ENCODE peak calls at places on chromosome 6, in seven cellular contexts. One of them, this sample, is unnamed. For H3K36me3, the result is how much of the 10 kb centered on the place peaks cover.

GRCh38 chr6:111481836-111482235 is 1.2 kb downstream of the REV3L start:
- DNase-seq in tibial nerve: no peak
- DNase-seq in IMR-90: peak
- DNase-seq in spleen: no peak
- DNase-seq in adrenal gland: no peak
- DNase-seq in stomach: no peak
- DNase-seq in breast epithelium: no peak
- DNase-seq in this sample: no peak

GRCh38 chr6:17724341-17724740 is 17.6 kb upstream of the NUP153 start:
- DNase-seq in tibial nerve: no peak
- DNase-seq in IMR-90: peak
- DNase-seq in spleen: no peak
- DNase-seq in adrenal gland: no peak
- DNase-seq in stomach: no peak
- DNase-seq in breast epithelium: no peak
- DNase-seq in this sample: no peak

GRCh38 chr6:38501931-38502330 is 137.8 kb downstream of the BTBD9 start:
- DNase-seq in tibial nerve: no peak
- DNase-seq in IMR-90: no peak
- DNase-seq in spleen: no peak
- DNase-seq in adrenal gland: no peak
- DNase-seq in stomach: no peak
- DNase-seq in breast epithelium: no peak
- DNase-seq in this sample: no peak

GRCh38 chr6:7051780-7052440 is 55.9 kb upstream of the RREB1 start:
- DNase-seq in tibial nerve: no peak
- DNase-seq in IMR-90: no peak
- DNase-seq in spleen: peak
- DNase-seq in adrenal gland: peak
- DNase-seq in stomach: peak
- DNase-seq in breast epithelium: peak
- DNase-seq in this sample: peak

GRCh38 chr6:71299541-71300470 is 11.2 kb downstream of the OGFRL1 start:
- DNase-seq in tibial nerve: no peak
- DNase-seq in IMR-90: peak
- DNase-seq in spleen: no peak
- DNase-seq in adrenal gland: no peak
- DNase-seq in stomach: no peak
- DNase-seq in breast epithelium: no peak
- DNase-seq in this sample: no peak

GRCh38 chr6:105591053-105591452 is 188.2 kb upstream of the PREP start:
- DNase-seq in tibial nerve: no peak
- DNase-seq in IMR-90: peak
- DNase-seq in spleen: no peak
- DNase-seq in adrenal gland: no peak
- DNase-seq in stomach: no peak
- DNase-seq in breast epithelium: no peak
- DNase-seq in this sample: no peak

GRCh38 chr6:98260382-98260781 is 574.0 kb upstream of the POU3F2 start:
- DNase-seq in tibial nerve: no peak
- DNase-seq in IMR-90: no peak
- DNase-seq in spleen: no peak
- DNase-seq in adrenal gland: no peak
- DNase-seq in stomach: no peak
- DNase-seq in breast epithelium: no peak
- DNase-seq in this sample: no peak

GRCh38 chr6:128053109-128053508 is 152.3 kb upstream of the THEMIS start:
- DNase-seq in tibial nerve: no peak
- DNase-seq in IMR-90: no peak
- DNase-seq in spleen: no peak
- DNase-seq in adrenal gland: no peak
- DNase-seq in stomach: no peak
- DNase-seq in breast epithelium: no peak
- DNase-seq in this sample: no peak

GRCh38 chr6:118680452-118681095 is 29.2 kb upstream of the CEP85L start:
- DNase-seq in tibial nerve: no peak
- DNase-seq in IMR-90: no peak
- DNase-seq in spleen: no peak
- DNase-seq in adrenal gland: peak
- DNase-seq in stomach: no peak
- DNase-seq in breast epithelium: no peak
- DNase-seq in this sample: no peak

GRCh38 chr6:37477186-37477585 is 22.5 kb downstream of the CCDC167 start:
- DNase-seq in tibial nerve: no peak
- DNase-seq in IMR-90: no peak
- DNase-seq in spleen: no peak
- DNase-seq in adrenal gland: no peak
- DNase-seq in stomach: no peak
- DNase-seq in breast epithelium: no peak
- DNase-seq in this sample: no peak

GRCh38 chr6:90302320-90302719 is 5.7 kb upstream of the BACH2 start:
- DNase-seq in tibial nerve: no peak
- DNase-seq in IMR-90: no peak
- DNase-seq in spleen: no peak
- DNase-seq in adrenal gland: no peak
- DNase-seq in stomach: no peak
- DNase-seq in breast epithelium: no peak
- DNase-seq in this sample: no peak

GRCh38 chr6:35213161-35213823 is 464 bp upstream of the SCUBE3 start:
- DNase-seq in tibial nerve: no peak
- DNase-seq in IMR-90: no peak
- DNase-seq in spleen: no peak
- DNase-seq in adrenal gland: no peak
- DNase-seq in stomach: no peak
- DNase-seq in breast epithelium: no peak
- DNase-seq in this sample: no peak

GRCh38 chr6:138572200-138572875 is 73.0 kb upstream of the NHSL1 start:
- DNase-seq in tibial nerve: peak
- DNase-seq in IMR-90: peak
- DNase-seq in spleen: no peak
- DNase-seq in adrenal gland: peak
- DNase-seq in stomach: peak
- DNase-seq in breast epithelium: peak
- DNase-seq in this sample: peak

GRCh38 chr6:4611441-4612129 is 164.6 kb upstream of the CDYL start:
- DNase-seq in tibial nerve: no peak
- DNase-seq in IMR-90: no peak
- DNase-seq in spleen: no peak
- DNase-seq in adrenal gland: no peak
- DNase-seq in stomach: no peak
- DNase-seq in breast epithelium: no peak
- DNase-seq in this sample: peak

GRCh38 chr6:39301606-39302005 is 12.6 kb downstream of the KCNK17 start:
- DNase-seq in tibial nerve: no peak
- DNase-seq in IMR-90: no peak
- DNase-seq in spleen: no peak
- DNase-seq in adrenal gland: no peak
- DNase-seq in stomach: no peak
- DNase-seq in breast epithelium: no peak
- DNase-seq in this sample: no peak

GRCh38 chr6:11393713-11394627 is 143.6 kb upstream of the TMEM170B start:
- DNase-seq in tibial nerve: no peak
- DNase-seq in IMR-90: peak
- DNase-seq in spleen: no peak
- DNase-seq in adrenal gland: no peak
- DNase-seq in stomach: no peak
- DNase-seq in breast epithelium: no peak
- DNase-seq in this sample: no peak

GRCh38 chr6:97668716-97669115 is 385.7 kb upstream of the MMS22L start:
- DNase-seq in tibial nerve: no peak
- DNase-seq in IMR-90: no peak
- DNase-seq in spleen: peak
- DNase-seq in adrenal gland: no peak
- DNase-seq in stomach: no peak
- DNase-seq in breast epithelium: no peak
- DNase-seq in this sample: no peak

GRCh38 chr6:108438918-108439317 is 121.8 kb upstream of the FOXO3 start:
- DNase-seq in tibial nerve: no peak
- DNase-seq in IMR-90: no peak
- DNase-seq in spleen: no peak
- DNase-seq in adrenal gland: no peak
- DNase-seq in stomach: no peak
- DNase-seq in breast epithelium: no peak
- DNase-seq in this sample: no peak

DNA sequence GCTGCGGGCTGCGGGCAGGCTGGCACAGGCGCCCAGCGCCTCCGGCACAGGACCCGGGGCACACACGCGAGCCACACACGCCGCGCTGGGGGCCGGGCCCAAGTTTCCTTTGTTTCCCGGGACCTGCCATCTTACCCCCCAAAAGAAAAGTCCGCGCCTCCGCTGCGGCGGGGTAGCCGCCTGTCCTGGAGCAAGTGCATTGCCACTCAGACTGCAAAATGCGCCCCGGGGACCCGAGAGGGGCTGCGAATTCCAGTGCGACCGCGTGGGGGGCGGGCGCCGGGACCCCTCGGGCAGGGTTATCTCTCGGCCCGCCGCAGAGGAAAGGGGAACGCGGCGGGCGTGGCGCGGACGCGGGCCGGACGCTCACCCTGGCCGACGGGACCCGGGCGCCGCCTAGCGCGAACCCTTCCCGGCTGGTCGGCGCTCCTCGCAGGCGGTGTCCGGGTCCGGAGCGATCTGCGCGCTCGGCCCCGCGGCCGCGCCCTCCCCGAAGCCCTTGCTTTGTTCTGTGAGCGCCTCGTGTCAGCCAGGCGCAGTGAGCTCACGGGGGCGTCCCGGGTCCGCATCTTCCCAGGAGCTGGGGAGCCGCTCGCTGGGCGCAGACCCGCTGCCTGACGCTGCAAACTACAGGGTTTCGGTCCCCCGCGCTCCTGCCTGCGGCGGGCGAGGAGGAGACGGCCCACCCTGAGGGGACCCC is 620 bp upstream of the CD24 start:
- DNase-seq in tibial nerve: no peak
- DNase-seq in IMR-90: no peak
- DNase-seq in spleen: peak
- DNase-seq in adrenal gland: peak
- DNase-seq in stomach: peak
- DNase-seq in breast epithelium: peak
- DNase-seq in this sample: no peak
- TF ChIP-seq CTCF in tibial nerve: no peak
- TF ChIP-seq CTCF in IMR-90: peak
- TF ChIP-seq CTCF in spleen: no peak
- TF ChIP-seq CTCF in adrenal gland: no peak
- TF ChIP-seq CTCF in stomach: no peak
- TF ChIP-seq CTCF in breast epithelium: peak
- TF ChIP-seq CTCF in this sample: peak

DNA sequence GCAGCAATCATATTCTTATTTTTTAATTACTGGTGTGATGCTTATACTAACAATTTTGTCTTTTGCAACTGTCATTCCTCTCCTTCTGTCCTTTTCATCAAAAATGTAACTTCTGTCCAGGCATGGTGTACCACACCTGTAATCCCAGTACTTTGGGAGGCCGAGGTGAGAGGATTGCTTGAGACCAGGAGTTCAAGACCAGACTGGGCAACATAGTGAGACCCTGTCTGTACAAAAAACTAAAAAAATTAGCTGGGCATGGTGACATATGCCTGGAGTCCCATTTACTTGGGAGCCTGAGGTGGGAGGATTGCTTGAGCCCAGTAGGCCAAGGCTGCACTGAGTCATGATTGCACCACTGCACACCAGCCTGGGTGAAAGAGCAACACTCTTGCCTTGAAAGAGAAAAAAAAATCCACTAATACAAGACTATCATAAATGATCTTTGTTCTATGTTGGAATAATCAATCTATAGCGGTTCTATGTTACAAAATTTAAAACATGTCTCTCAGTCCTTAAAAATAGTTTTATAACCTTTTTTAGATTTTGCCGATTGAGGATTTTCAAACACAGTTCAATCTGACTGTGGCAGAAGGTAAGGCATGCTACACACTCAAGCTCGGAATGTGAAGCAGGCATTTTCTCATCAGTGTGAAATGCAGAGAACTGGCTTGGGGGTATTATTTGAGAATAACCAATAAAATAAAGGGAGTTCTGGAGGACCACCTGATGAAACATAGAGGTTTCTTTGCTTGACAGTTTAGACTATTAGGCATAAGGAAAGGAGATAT is 70.4 kb downstream of the ENPP1 start:
- DNase-seq in tibial nerve: no peak
- DNase-seq in IMR-90: peak
- DNase-seq in spleen: no peak
- DNase-seq in adrenal gland: peak
- DNase-seq in stomach: no peak
- DNase-seq in breast epithelium: no peak
- DNase-seq in this sample: no peak
- H3K36me3 ChIP-seq in tibial nerve: half or more
- H3K36me3 ChIP-seq in IMR-90: under half
- H3K36me3 ChIP-seq in spleen: under half
- H3K36me3 ChIP-seq in adrenal gland: under half
- H3K36me3 ChIP-seq in stomach: under half
- H3K36me3 ChIP-seq in breast epithelium: under half
- H3K36me3 ChIP-seq in this sample: under half

DNA sequence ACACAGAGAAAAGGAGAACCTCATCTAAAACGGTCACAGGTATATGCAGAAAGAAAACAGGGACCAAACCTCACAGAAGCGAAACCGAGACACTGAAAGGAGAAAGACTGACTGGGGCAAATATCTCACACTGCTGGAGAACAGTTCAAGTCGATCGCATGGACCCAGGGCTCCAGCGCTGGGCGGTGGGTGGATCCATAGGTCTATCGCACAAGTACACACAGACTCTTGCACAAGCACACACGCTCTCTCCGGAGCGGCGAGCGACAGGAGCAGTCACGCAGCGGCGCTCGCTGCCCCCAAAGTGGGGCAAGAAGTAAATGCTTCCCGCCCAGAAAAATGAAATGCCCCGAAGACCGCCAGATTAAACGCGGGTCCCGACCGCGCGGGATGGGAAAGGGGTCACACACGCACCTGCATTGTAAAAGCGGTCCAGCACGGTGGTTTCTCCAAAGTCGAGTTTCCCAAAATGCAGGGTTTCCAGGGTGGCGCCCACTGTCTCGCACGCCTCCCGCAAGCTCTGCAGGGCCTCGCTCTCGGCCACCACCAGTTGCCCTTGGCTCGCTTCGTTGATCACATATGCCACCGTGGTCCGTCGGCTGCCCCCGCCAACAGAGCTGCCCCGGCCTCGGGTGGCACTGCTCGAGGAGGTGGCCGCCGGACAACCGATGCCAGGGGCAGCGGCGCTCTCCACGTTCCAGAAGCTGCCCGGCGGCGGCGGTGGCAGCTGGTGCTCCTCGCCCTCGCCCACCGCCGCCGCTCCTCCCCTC is 796 bp downstream of the MAP3K5 start:
- DNase-seq in tibial nerve: peak
- DNase-seq in IMR-90: peak
- DNase-seq in spleen: peak
- DNase-seq in adrenal gland: peak
- DNase-seq in stomach: peak
- DNase-seq in breast epithelium: no peak
- DNase-seq in this sample: peak
- TF ChIP-seq POLR2A in tibial nerve: no peak
- TF ChIP-seq POLR2A in IMR-90: no peak
- TF ChIP-seq POLR2A in spleen: peak
- TF ChIP-seq POLR2A in adrenal gland: no peak
- TF ChIP-seq POLR2A in stomach: peak
- TF ChIP-seq POLR2A in breast epithelium: no peak
- TF ChIP-seq POLR2A in this sample: peak

DNA sequence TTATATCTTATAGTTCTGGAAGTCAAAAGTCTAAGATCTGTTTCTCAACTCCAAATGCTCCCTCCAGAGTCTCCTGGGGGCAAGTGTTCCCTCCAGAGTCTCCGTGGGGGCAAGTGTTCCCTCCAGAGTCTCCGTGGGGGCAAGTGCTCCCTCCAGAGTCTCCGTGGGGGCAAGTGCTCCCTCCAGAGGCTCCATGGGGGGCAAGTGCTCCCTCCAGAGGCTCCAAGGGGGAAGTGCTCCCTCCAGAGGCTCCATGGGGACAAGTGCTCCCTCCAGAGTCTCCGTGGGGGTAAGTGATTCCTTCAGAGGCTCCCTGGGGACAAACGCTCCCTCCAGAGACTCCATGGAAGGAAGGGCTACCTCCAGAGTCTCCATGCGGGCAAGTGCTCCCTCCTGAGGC is 34.0 kb upstream of the THBS2 start:
- DNase-seq in tibial nerve: no peak
- DNase-seq in IMR-90: no peak
- DNase-seq in spleen: no peak
- DNase-seq in adrenal gland: no peak
- DNase-seq in stomach: no peak
- DNase-seq in breast epithelium: no peak
- DNase-seq in this sample: no peak
- TF ChIP-seq CTCF in tibial nerve: no peak
- TF ChIP-seq CTCF in IMR-90: no peak
- TF ChIP-seq CTCF in spleen: no peak
- TF ChIP-seq CTCF in adrenal gland: no peak
- TF ChIP-seq CTCF in stomach: no peak
- TF ChIP-seq CTCF in breast epithelium: no peak
- TF ChIP-seq CTCF in this sample: no peak